ENCODE peak calls at places on chromosomes 6 and 20, in four cellular contexts. Q is iPS-NIHi11, K is NCI-H774, C is ELF-1. T is an unnamed sample.

GRCh38 chr6:151962246-151962846 is 154.9 kb downstream of the ESR1 start:
- DNase-seq in Q (no peak), C (no peak), K (no peak), T (no peak)

GRCh38 chr20:24502661-24503060 is 33.2 kb downstream of the SYNDIG1 start:
- DNase-seq in Q (no peak), C (no peak), K (no peak), T (no peak)

GRCh38 chr20:62788607-62789006 is 7.7 kb upstream of the MRGBP start:
- DNase-seq in Q (no peak), K (no peak), C (no peak), T (no peak)

GRCh38 chr6:157842213-157842612 is 19.2 kb downstream of the SNX9 start:
- DNase-seq in Q (no peak), C (no peak), K (no peak), T (no peak)

GRCh38 chr6:43983632-43984031 is 143.6 kb downstream of the MRPL14 start:
- DNase-seq in C (no peak), Q (no peak), K (peak; percentile 33), T (no peak)

GRCh38 chr20:34525342-34525708 is 9.1 kb downstream of the DYNLRB1 start:
- DNase-seq in Q (no peak), K (no peak), C (no peak), T (no peak)

GRCh38 chr6:12729467-12729866 is 12.9 kb downstream of the PHACTR1 start:
- DNase-seq in Q (no peak), K (no peak), C (peak; percentile 7), T (no peak)

GRCh38 chr20:47749367-47749766 is 35.9 kb downstream of the SULF2 start:
- DNase-seq in C (no peak), Q (no peak), K (no peak), T (no peak)

GRCh38 chr6:156977527-156978291 is 200.5 kb downstream of the ARID1B start:
- DNase-seq in Q (no peak), K (no peak), C (no peak), T (no peak)

GRCh38 chr6:164967102-164967501 is 342.3 kb downstream of the C6orf118 start:
- DNase-seq in C (peak; percentile 4), Q (no peak), K (no peak), T (no peak)

GRCh38 chr6:38137609-38138008 is 318.1 kb downstream of the ZFAND3 start:
- DNase-seq in Q (peak; percentile 67), K (no peak), C (peak; percentile 69), T (no peak)

GRCh38 chr6:6395581-6396197 is 75.2 kb upstream of the F13A1 start:
- DNase-seq in C (no peak), K (no peak), Q (no peak), T (no peak)

GRCh38 chr6:2630891-2631458 is 119.7 kb downstream of the MYLK4 start:
- DNase-seq in K (no peak), Q (no peak), C (peak; percentile 44), T (peak; percentile 2)

GRCh38 chr20:41169791-41170351 is 32.5 kb downstream of the PLCG1 start:
- DNase-seq in K (no peak), Q (no peak), C (no peak), T (no peak)

GRCh38 chr20:54197621-54198604 is 10.0 kb upstream of the PFDN4 start:
- DNase-seq in C (no peak), Q (no peak), K (no peak), T (no peak)